ENCODE peak calls at places on chromosomes 6 and 20, in nine cellular contexts. One of them, this sample, is unnamed. For H3K27me3, the result is how much of the 10 kb centered on the place peaks cover.

GRCh38 chr6:106256201-106256968 is 69.2 kb downstream of the ATG5 start:
- DNase-seq in brain microvascular endothelial cell: no peak
- DNase-seq in endodermal cell: no peak
- DNase-seq in HL-60: no peak
- DNase-seq in fibroblast of lung: no peak
- DNase-seq in right lobe of liver: no peak
- DNase-seq in tibial nerve: no peak
- DNase-seq in keratinocyte: no peak
- DNase-seq in CD8-positive, alpha-beta T cell: no peak
- DNase-seq in this sample: no peak

GRCh38 chr6:33772114-33772830 is 16.7 kb downstream of the LEMD2 start:
- DNase-seq in brain microvascular endothelial cell: no peak
- DNase-seq in endodermal cell: no peak
- DNase-seq in HL-60: no peak
- DNase-seq in fibroblast of lung: no peak
- DNase-seq in right lobe of liver: no peak
- DNase-seq in tibial nerve: no peak
- DNase-seq in keratinocyte: no peak
- DNase-seq in CD8-positive, alpha-beta T cell: no peak
- DNase-seq in this sample: no peak

GRCh38 chr20:10282930-10283556 is 64.4 kb downstream of the SNAP25 start:
- DNase-seq in brain microvascular endothelial cell: peak
- DNase-seq in endodermal cell: no peak
- DNase-seq in HL-60: no peak
- DNase-seq in fibroblast of lung: no peak
- DNase-seq in right lobe of liver: no peak
- DNase-seq in tibial nerve: no peak
- DNase-seq in keratinocyte: no peak
- DNase-seq in CD8-positive, alpha-beta T cell: no peak
- DNase-seq in this sample: no peak

GRCh38 chr20:40470313-40471260 is 218.4 kb downstream of the MAFB start:
- DNase-seq in brain microvascular endothelial cell: no peak
- DNase-seq in endodermal cell: no peak
- DNase-seq in HL-60: no peak
- DNase-seq in fibroblast of lung: no peak
- DNase-seq in right lobe of liver: no peak
- DNase-seq in tibial nerve: no peak
- DNase-seq in keratinocyte: no peak
- DNase-seq in CD8-positive, alpha-beta T cell: no peak
- DNase-seq in this sample: peak

GRCh38 chr6:7004581-7005297 is 103.0 kb upstream of the RREB1 start:
- DNase-seq in brain microvascular endothelial cell: peak
- DNase-seq in endodermal cell: no peak
- DNase-seq in HL-60: no peak
- DNase-seq in fibroblast of lung: no peak
- DNase-seq in right lobe of liver: no peak
- DNase-seq in tibial nerve: no peak
- DNase-seq in keratinocyte: no peak
- DNase-seq in CD8-positive, alpha-beta T cell: no peak
- DNase-seq in this sample: peak

GRCh38 chr6:32977272-32977952 is 9.0 kb downstream of the BRD2 start:
- DNase-seq in brain microvascular endothelial cell: no peak
- DNase-seq in endodermal cell: no peak
- DNase-seq in HL-60: no peak
- DNase-seq in fibroblast of lung: no peak
- DNase-seq in right lobe of liver: no peak
- DNase-seq in tibial nerve: no peak
- DNase-seq in keratinocyte: no peak
- DNase-seq in CD8-positive, alpha-beta T cell: no peak
- DNase-seq in this sample: no peak

GRCh38 chr6:170131351-170131750 is 159.5 kb downstream of the DLL1 start:
- DNase-seq in brain microvascular endothelial cell: no peak
- DNase-seq in endodermal cell: peak
- DNase-seq in HL-60: no peak
- DNase-seq in fibroblast of lung: no peak
- DNase-seq in right lobe of liver: peak
- DNase-seq in tibial nerve: no peak
- DNase-seq in keratinocyte: no peak
- DNase-seq in CD8-positive, alpha-beta T cell: no peak
- DNase-seq in this sample: no peak

GRCh38 chr6:108589244-108589730 is 28.6 kb downstream of the FOXO3 start:
- DNase-seq in brain microvascular endothelial cell: peak
- DNase-seq in endodermal cell: peak
- DNase-seq in HL-60: peak
- DNase-seq in fibroblast of lung: peak
- DNase-seq in right lobe of liver: peak
- DNase-seq in tibial nerve: peak
- DNase-seq in keratinocyte: no peak
- DNase-seq in CD8-positive, alpha-beta T cell: no peak
- DNase-seq in this sample: peak

GRCh38 chr6:22709804-22710203 is 140.4 kb downstream of the HDGFL1 start:
- DNase-seq in brain microvascular endothelial cell: no peak
- DNase-seq in endodermal cell: no peak
- DNase-seq in HL-60: no peak
- DNase-seq in fibroblast of lung: no peak
- DNase-seq in right lobe of liver: no peak
- DNase-seq in tibial nerve: no peak
- DNase-seq in keratinocyte: no peak
- DNase-seq in CD8-positive, alpha-beta T cell: no peak
- DNase-seq in this sample: no peak

GRCh38 chr6:1143655-1144054 is 168.2 kb upstream of the FOXQ1 start:
- DNase-seq in brain microvascular endothelial cell: no peak
- DNase-seq in endodermal cell: no peak
- DNase-seq in HL-60: no peak
- DNase-seq in fibroblast of lung: peak
- DNase-seq in right lobe of liver: no peak
- DNase-seq in tibial nerve: no peak
- DNase-seq in keratinocyte: no peak
- DNase-seq in CD8-positive, alpha-beta T cell: no peak
- DNase-seq in this sample: no peak

GRCh38 chr6:67210450-67210849 is 1424.6 kb upstream of the ADGRB3 start:
- DNase-seq in brain microvascular endothelial cell: peak
- DNase-seq in endodermal cell: no peak
- DNase-seq in HL-60: no peak
- DNase-seq in fibroblast of lung: no peak
- DNase-seq in right lobe of liver: no peak
- DNase-seq in tibial nerve: no peak
- DNase-seq in keratinocyte: no peak
- DNase-seq in CD8-positive, alpha-beta T cell: no peak
- DNase-seq in this sample: no peak

GRCh38 chr20:58622671-58623578 is 28.2 kb upstream of the STX16 start:
- DNase-seq in brain microvascular endothelial cell: peak
- DNase-seq in endodermal cell: no peak
- DNase-seq in HL-60: no peak
- DNase-seq in fibroblast of lung: no peak
- DNase-seq in right lobe of liver: no peak
- DNase-seq in tibial nerve: no peak
- DNase-seq in keratinocyte: no peak
- DNase-seq in CD8-positive, alpha-beta T cell: no peak
- DNase-seq in this sample: no peak

GRCh38 chr20:48765359-48765758 is 62.4 kb downstream of the PREX1 start:
- DNase-seq in brain microvascular endothelial cell: no peak
- DNase-seq in endodermal cell: no peak
- DNase-seq in HL-60: no peak
- DNase-seq in fibroblast of lung: no peak
- DNase-seq in right lobe of liver: no peak
- DNase-seq in tibial nerve: no peak
- DNase-seq in keratinocyte: no peak
- DNase-seq in CD8-positive, alpha-beta T cell: no peak
- DNase-seq in this sample: no peak

GRCh38 chr6:138258991-138259390 is 40.7 kb upstream of the PBOV1 start:
- DNase-seq in brain microvascular endothelial cell: no peak
- DNase-seq in endodermal cell: no peak
- DNase-seq in HL-60: no peak
- DNase-seq in fibroblast of lung: no peak
- DNase-seq in right lobe of liver: no peak
- DNase-seq in tibial nerve: no peak
- DNase-seq in keratinocyte: no peak
- DNase-seq in CD8-positive, alpha-beta T cell: no peak
- DNase-seq in this sample: no peak

GRCh38 chr6:143546599-143546998 is 35.1 kb upstream of the FUCA2 start:
- DNase-seq in brain microvascular endothelial cell: no peak
- DNase-seq in endodermal cell: no peak
- DNase-seq in HL-60: no peak
- DNase-seq in fibroblast of lung: no peak
- DNase-seq in right lobe of liver: no peak
- DNase-seq in tibial nerve: no peak
- DNase-seq in keratinocyte: no peak
- DNase-seq in CD8-positive, alpha-beta T cell: no peak
- DNase-seq in this sample: no peak

GRCh38 chr6:64681416-64682160 is 1025.4 kb downstream of the EYS start:
- DNase-seq in brain microvascular endothelial cell: no peak
- DNase-seq in endodermal cell: no peak
- DNase-seq in HL-60: no peak
- DNase-seq in fibroblast of lung: no peak
- DNase-seq in right lobe of liver: no peak
- DNase-seq in tibial nerve: no peak
- DNase-seq in keratinocyte: no peak
- DNase-seq in CD8-positive, alpha-beta T cell: no peak
- DNase-seq in this sample: no peak

GRCh38 chr20:57291003-57291402 is 24.6 kb upstream of the BMP7 start:
- DNase-seq in brain microvascular endothelial cell: no peak
- DNase-seq in endodermal cell: peak
- DNase-seq in HL-60: no peak
- DNase-seq in fibroblast of lung: no peak
- DNase-seq in right lobe of liver: no peak
- DNase-seq in tibial nerve: no peak
- DNase-seq in keratinocyte: no peak
- DNase-seq in CD8-positive, alpha-beta T cell: no peak
- DNase-seq in this sample: no peak
- H3K27me3 ChIP-seq in brain microvascular endothelial cell: under half
- H3K27me3 ChIP-seq in endodermal cell: under half
- H3K27me3 ChIP-seq in HL-60: under half
- H3K27me3 ChIP-seq in fibroblast of lung: under half
- H3K27me3 ChIP-seq in right lobe of liver: under half
- H3K27me3 ChIP-seq in tibial nerve: under half
- H3K27me3 ChIP-seq in keratinocyte: half or more
- H3K27me3 ChIP-seq in CD8-positive, alpha-beta T cell: under half
- H3K27me3 ChIP-seq in this sample: under half

DNA sequence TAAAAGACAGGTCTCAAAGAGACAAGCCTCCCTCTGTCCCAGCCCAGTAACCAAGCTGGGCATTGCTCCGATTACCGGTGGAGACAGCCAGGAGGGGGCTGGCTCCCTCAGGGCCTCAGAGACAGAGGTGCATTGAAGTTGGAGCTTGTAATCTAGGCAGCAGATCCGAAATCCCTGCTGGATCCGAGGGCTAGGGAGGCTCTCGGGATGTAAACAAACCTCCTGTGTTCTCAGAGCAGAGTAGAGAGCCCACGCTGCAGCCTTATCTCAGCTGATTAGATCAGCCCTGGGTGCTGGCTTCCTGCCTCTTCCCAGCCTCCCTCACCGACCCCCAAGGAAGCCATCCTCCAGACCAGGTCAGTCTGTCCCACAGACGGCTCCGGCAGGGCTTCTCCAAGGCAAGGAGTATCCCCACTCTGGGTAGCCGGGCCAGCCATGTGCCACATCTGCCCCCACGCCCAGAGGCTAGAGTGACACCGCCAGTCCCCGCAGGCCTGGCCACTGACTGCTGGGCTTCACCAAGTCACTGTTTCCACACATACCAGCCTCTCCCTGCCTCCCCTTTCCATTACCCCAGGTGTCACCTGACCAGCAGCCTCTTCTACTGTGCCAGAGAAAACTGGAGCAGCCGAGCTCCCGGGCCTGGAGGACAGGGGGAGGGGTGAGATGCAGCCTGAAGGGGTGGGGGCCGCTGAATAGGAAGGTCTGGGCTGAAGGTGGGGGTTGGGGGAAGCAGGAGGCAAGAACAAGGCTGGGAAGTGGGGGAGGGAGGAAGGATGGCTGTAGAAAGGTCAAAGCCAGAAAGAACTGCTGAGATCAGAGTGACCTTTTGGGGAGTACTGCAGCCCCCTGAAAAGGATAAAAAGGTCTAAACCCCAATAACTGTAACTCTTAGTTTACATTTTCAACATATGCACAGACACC is 6.0 kb downstream of the SDC4 start:
- DNase-seq in brain microvascular endothelial cell: no peak
- DNase-seq in endodermal cell: peak
- DNase-seq in HL-60: no peak
- DNase-seq in fibroblast of lung: no peak
- DNase-seq in right lobe of liver: peak
- DNase-seq in tibial nerve: no peak
- DNase-seq in keratinocyte: no peak
- DNase-seq in CD8-positive, alpha-beta T cell: no peak
- DNase-seq in this sample: peak
- H3K4me3 ChIP-seq in brain microvascular endothelial cell: peak
- H3K4me3 ChIP-seq in endodermal cell: peak
- H3K4me3 ChIP-seq in HL-60: no peak
- H3K4me3 ChIP-seq in fibroblast of lung: peak
- H3K4me3 ChIP-seq in right lobe of liver: peak
- H3K4me3 ChIP-seq in tibial nerve: peak
- H3K4me3 ChIP-seq in keratinocyte: peak
- H3K4me3 ChIP-seq in CD8-positive, alpha-beta T cell: no peak
- H3K4me3 ChIP-seq in this sample: peak

GRCh38 chr20:46129955-46130481 is 11.9 kb downstream of the CD40 start:
- DNase-seq in brain microvascular endothelial cell: no peak
- DNase-seq in endodermal cell: no peak
- DNase-seq in HL-60: no peak
- DNase-seq in fibroblast of lung: no peak
- DNase-seq in right lobe of liver: no peak
- DNase-seq in tibial nerve: no peak
- DNase-seq in keratinocyte: no peak
- DNase-seq in CD8-positive, alpha-beta T cell: no peak
- DNase-seq in this sample: peak

GRCh38 chr20:46127396-46128010 is 9.4 kb downstream of the CD40 start:
- DNase-seq in brain microvascular endothelial cell: no peak
- DNase-seq in endodermal cell: no peak
- DNase-seq in HL-60: no peak
- DNase-seq in fibroblast of lung: no peak
- DNase-seq in right lobe of liver: no peak
- DNase-seq in tibial nerve: no peak
- DNase-seq in keratinocyte: no peak
- DNase-seq in CD8-positive, alpha-beta T cell: no peak
- DNase-seq in this sample: no peak

GRCh38 chr20:46126440-46127056 is 8.4 kb downstream of the CD40 start:
- DNase-seq in brain microvascular endothelial cell: no peak
- DNase-seq in endodermal cell: no peak
- DNase-seq in HL-60: no peak
- DNase-seq in fibroblast of lung: no peak
- DNase-seq in right lobe of liver: no peak
- DNase-seq in tibial nerve: no peak
- DNase-seq in keratinocyte: no peak
- DNase-seq in CD8-positive, alpha-beta T cell: no peak
- DNase-seq in this sample: no peak

GRCh38 chr20:46130534-46130933 is 12.4 kb downstream of the CD40 start:
- DNase-seq in brain microvascular endothelial cell: no peak
- DNase-seq in endodermal cell: no peak
- DNase-seq in HL-60: no peak
- DNase-seq in fibroblast of lung: no peak
- DNase-seq in right lobe of liver: no peak
- DNase-seq in tibial nerve: no peak
- DNase-seq in keratinocyte: no peak
- DNase-seq in CD8-positive, alpha-beta T cell: no peak
- DNase-seq in this sample: no peak

GRCh38 chr20:46128310-46129151 is 10.4 kb downstream of the CD40 start:
- DNase-seq in brain microvascular endothelial cell: no peak
- DNase-seq in endodermal cell: peak
- DNase-seq in HL-60: no peak
- DNase-seq in fibroblast of lung: no peak
- DNase-seq in right lobe of liver: no peak
- DNase-seq in tibial nerve: no peak
- DNase-seq in keratinocyte: no peak
- DNase-seq in CD8-positive, alpha-beta T cell: no peak
- DNase-seq in this sample: peak
- TF ChIP-seq CTCF in brain microvascular endothelial cell: peak
- TF ChIP-seq CTCF in endodermal cell: peak
- TF ChIP-seq CTCF in HL-60: peak
- TF ChIP-seq CTCF in fibroblast of lung: peak
- TF ChIP-seq CTCF in right lobe of liver: peak
- TF ChIP-seq CTCF in tibial nerve: peak
- TF ChIP-seq CTCF in keratinocyte: peak
- TF ChIP-seq CTCF in CD8-positive, alpha-beta T cell: peak
- TF ChIP-seq CTCF in this sample: peak

GRCh38 chr6:117269649-117270120 is 4.3 kb downstream of the VGLL2 start:
- DNase-seq in brain microvascular endothelial cell: no peak
- DNase-seq in endodermal cell: no peak
- DNase-seq in HL-60: no peak
- DNase-seq in fibroblast of lung: no peak
- DNase-seq in right lobe of liver: no peak
- DNase-seq in tibial nerve: no peak
- DNase-seq in keratinocyte: no peak
- DNase-seq in CD8-positive, alpha-beta T cell: peak
- DNase-seq in this sample: no peak
- H3K27me3 ChIP-seq in brain microvascular endothelial cell: half or more
- H3K27me3 ChIP-seq in endodermal cell: half or more
- H3K27me3 ChIP-seq in HL-60: half or more
- H3K27me3 ChIP-seq in fibroblast of lung: half or more
- H3K27me3 ChIP-seq in right lobe of liver: half or more
- H3K27me3 ChIP-seq in tibial nerve: half or more
- H3K27me3 ChIP-seq in keratinocyte: half or more
- H3K27me3 ChIP-seq in CD8-positive, alpha-beta T cell: under half
- H3K27me3 ChIP-seq in this sample: half or more

This sample was measured in cardiac muscle cell.